ENCODE peak calls at places on chromosomes 5 and 9, in five cellular contexts. X is HL-60, D is body of pancreas, V is Calu3, W is choroid plexus epithelial cell. J is an unnamed sample.

GRCh38 chr9:120932086-120932818 is 5.7 kb upstream of the TRAF1 start:
- DNase-seq in X (no peak), W (no peak), D (no peak), V (no peak), J (no peak)

GRCh38 chr9:77440057-77440456 is 208.1 kb downstream of the GNA14 start:
- DNase-seq in V (no peak), D (peak), X (no peak), W (peak), J (no peak)

GRCh38 chr5:75611324-75612210 is at the start of gene ANKDD1B:
- DNase-seq in X (no peak), D (peak), W (peak), V (peak), J (no peak)

GRCh38 chr9:69674741-69675438 is 2.7 kb upstream of the APBA1 start:
- DNase-seq in W (peak), X (no peak), D (no peak), V (no peak), J (peak)

GRCh38 chr5:112186401-112186990 is 232.6 kb downstream of the EPB41L4A start:
- DNase-seq in D (no peak), V (peak), W (peak), X (no peak), J (peak)

GRCh38 chr5:87944553-87945320 is 323.9 kb downstream of the TMEM161B start:
- DNase-seq in D (no peak), X (no peak), V (no peak), W (peak), J (no peak)

GRCh38 chr9:7366121-7366520 is 433.5 kb downstream of the DMAC1 start:
- DNase-seq in X (no peak), V (no peak), D (no peak), W (peak), J (no peak)

GRCh38 chr5:157575096-157575872 is at the start of gene ADAM19:
- DNase-seq in X (no peak), D (peak), V (peak), W (peak), J (no peak)

GRCh38 chr5:159511570-159511969 is 181.3 kb upstream of the IL12B start:
- DNase-seq in W (no peak), V (no peak), X (no peak), D (no peak), J (no peak)

GRCh38 chr5:137207023-137207760 is 291.9 kb downstream of the SPOCK1 start:
- DNase-seq in X (no peak), V (no peak), W (no peak), D (peak), J (no peak)

GRCh38 chr9:88053888-88054501 is 79.7 kb upstream of the CDK20 start:
- DNase-seq in D (no peak), W (no peak), X (no peak), V (no peak), J (no peak)

GRCh38 chr5:72383280-72384205 is 63.4 kb downstream of the PTCD2 start:
- DNase-seq in W (peak), X (no peak), V (peak), D (no peak), J (no peak)

GRCh38 chr9:2281803-2282185 is 266.6 kb downstream of the SMARCA2 start:
- DNase-seq in V (no peak), W (no peak), X (no peak), D (no peak), J (no peak)

GRCh38 chr9:3480353-3480655 is 45.5 kb downstream of the RFX3 start:
- DNase-seq in D (no peak), V (no peak), X (no peak), W (no peak), J (no peak)

GRCh38 chr9:130024597-130024994 is 18.4 kb downstream of the FNBP1 start:
- DNase-seq in X (no peak), V (no peak), W (no peak), D (no peak), J (no peak)

GRCh38 chr9:113844466-113844865 is 31.6 kb upstream of the ZNF618 start:
- DNase-seq in W (no peak), D (no peak), X (no peak), V (no peak), J (no peak)

GRCh38 chr5:115298811-115299210 is 2.4 kb upstream of the CCDC112 start:
- DNase-seq in V (no peak), W (no peak), D (no peak), X (no peak), J (no peak)

GRCh38 chr9:132791699-132792240 is 86.3 kb downstream of the AK8 start:
- DNase-seq in V (no peak), X (no peak), D (no peak), W (no peak), J (no peak)

GRCh38 chr5:65126670-65127069 is 355.1 kb downstream of the ADAMTS6 start:
- DNase-seq in W (no peak), V (no peak), X (no peak), D (no peak), J (no peak)

GRCh38 chr9:1454211-1454979 is 404.2 kb downstream of the DMRT2 start:
- DNase-seq in D (no peak), W (no peak), X (no peak), V (no peak), J (no peak)

GRCh38 chr5:36759117-36759516 is 117.5 kb upstream of the NIPBL start:
- DNase-seq in D (no peak), W (no peak), V (no peak), X (no peak), J (no peak)

GRCh38 chr9:125409637-125410521 is 148.3 kb downstream of the GAPVD1 start:
- DNase-seq in W (peak), D (no peak), X (peak), V (peak), J (peak)

GRCh38 chr5:170644501-170644900 is 139.0 kb upstream of the GABRP start:
- DNase-seq in W (no peak), X (no peak), D (no peak), V (no peak), J (no peak)

GRCh38 chr5:179763215-179763945 is 30.4 kb upstream of the LTC4S start:
- DNase-seq in X (peak), D (peak), V (peak), W (peak), J (peak)

GRCh38 chr5:170633235-170634041 is 129.6 kb downstream of the KCNIP1 start:
- DNase-seq in W (peak), V (peak), X (no peak), D (peak), J (peak)

GRCh38 chr9:104993291-104993963 is 65.5 kb upstream of the ABCA1 start:
- DNase-seq in D (peak), W (peak), V (no peak), X (no peak), J (peak)

GRCh38 chr9:120625222-120625621 is 45.3 kb upstream of the CDK5RAP2 start:
- DNase-seq in X (no peak), D (no peak), V (no peak), W (peak), J (no peak)

GRCh38 chr9:15617782-15618181 is 64.9 kb downstream of the CCDC171 start:
- DNase-seq in W (no peak), V (no peak), D (no peak), X (no peak), J (no peak)

GRCh38 chr5:139634541-139634940 is 13.6 kb upstream of the CXXC5 start:
- DNase-seq in X (no peak), V (no peak), W (no peak), D (no peak), J (no peak)

GRCh38 chr9:94624621-94625020 is 14.7 kb downstream of the FBP1 start:
- DNase-seq in D (no peak), W (no peak), V (no peak), X (no peak), J (no peak)

GRCh38 chr5:179326176-179326997 is 18.9 kb downstream of the ADAMTS2 start:
- DNase-seq in W (peak), X (no peak), D (peak), V (no peak), J (peak)

GRCh38 chr9:38117646-38118045 is 48.6 kb upstream of the SHB start:
- DNase-seq in V (no peak), X (no peak), D (no peak), W (no peak), J (no peak)

GRCh38 chr5:64144429-64145215 is 21.0 kb upstream of the RNF180 start:
- DNase-seq in D (no peak), X (no peak), W (peak), V (no peak), J (no peak)

GRCh38 chr5:135964670-135965320 is 10.0 kb upstream of the LECT2 start:
- DNase-seq in D (no peak), W (peak), X (no peak), V (no peak), J (peak)
- TF ChIP-seq CTCF in D (no peak), W (peak), X (no peak), V (no peak), J (peak)

DNA sequence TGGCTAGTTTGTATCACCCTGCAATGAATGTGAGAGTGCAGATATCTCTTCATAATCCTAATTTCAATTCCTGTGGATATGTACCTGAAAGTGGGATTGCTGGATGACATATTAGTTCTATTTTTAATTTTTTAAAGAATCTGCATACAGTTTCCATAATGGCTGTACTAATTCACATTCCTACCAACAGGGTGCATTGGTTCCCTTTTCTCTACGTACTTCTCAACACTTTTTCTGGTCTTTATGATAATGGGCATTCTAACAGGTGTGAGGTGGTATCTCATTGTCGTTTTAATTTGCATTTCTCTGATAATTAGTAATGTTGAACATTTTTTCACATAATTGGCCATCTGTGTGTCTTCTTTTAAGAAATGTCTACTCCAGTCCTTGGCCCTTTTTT is 927.5 kb downstream of the DTWD2 start:
- DNase-seq in V (no peak), D (no peak), W (no peak), X (no peak), J (no peak)
- TF ChIP-seq CTCF in V (no peak), D (no peak), W (no peak), X (no peak), J (peak)

GRCh38 chr5:123874600-123875201 is 362.7 kb downstream of the CSNK1G3 start:
- DNase-seq in W (peak), X (no peak), D (no peak), V (no peak), J (no peak)
- TF ChIP-seq CTCF in W (no peak), X (no peak), D (no peak), V (no peak), J (no peak)

DNA sequence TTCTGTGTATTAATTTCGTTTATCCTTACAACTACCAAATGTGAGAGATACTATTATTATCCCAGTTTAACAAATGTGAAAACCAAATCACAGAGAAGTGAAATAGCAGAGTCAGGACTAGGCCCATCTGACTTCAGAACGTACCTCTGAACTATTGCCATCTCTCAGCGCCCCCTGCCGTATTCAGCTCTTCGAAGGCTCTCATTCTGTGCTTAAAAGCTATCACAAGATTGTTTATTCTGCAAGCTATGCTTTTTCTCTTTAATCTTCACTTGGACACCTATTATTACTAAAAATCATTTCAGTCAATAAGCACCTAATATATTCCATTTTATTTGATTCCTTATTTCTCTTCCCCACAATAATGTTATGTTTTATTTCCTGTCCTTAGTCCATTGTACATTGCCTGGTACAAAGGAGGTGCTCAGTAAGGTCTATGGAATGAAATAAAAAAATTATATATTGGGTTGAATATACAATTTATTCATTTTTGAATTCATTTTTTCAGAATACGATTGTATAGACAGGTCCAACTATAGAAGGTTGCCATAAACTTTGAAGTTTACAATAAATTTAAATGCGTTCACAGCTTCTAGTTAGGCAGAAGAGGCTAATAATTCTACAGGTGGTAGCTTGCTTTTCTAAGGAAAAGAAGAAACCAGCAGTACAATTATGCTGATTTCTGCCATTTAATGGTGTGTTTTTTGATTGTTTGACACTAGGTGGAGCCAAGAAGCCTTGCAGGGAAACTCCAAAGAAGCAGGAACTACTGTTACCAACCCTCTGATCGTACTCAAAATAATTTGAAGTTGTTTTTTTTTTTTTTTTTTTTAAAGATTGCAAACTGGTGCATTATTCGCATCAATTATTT is 202.2 kb upstream of the DMRTA1 start:
- DNase-seq in W (peak), D (peak), V (peak), X (peak), J (peak)
- TF ChIP-seq CTCF in W (peak), D (peak), V (peak), X (peak), J (peak)

GRCh38 chr9:32351845-32352244 is 32.6 kb upstream of the ACO1 start:
- DNase-seq in W (peak), D (no peak), X (peak), V (no peak), J (no peak)
- TF ChIP-seq CTCF in W (peak), D (no peak), X (no peak), V (peak), J (no peak)

GRCh38 chr9:97501177-97501971 is at the start of gene TMOD1:
- DNase-seq in D (peak), X (peak), W (no peak), V (peak), J (no peak)
- TF ChIP-seq CTCF in D (no peak), X (no peak), W (no peak), V (no peak), J (no peak)